ENCODE peak calls at places on chromosome 6, in seven cellular contexts. One of them, this sample, is unnamed.
A peak's percentile ranks its signal among the peaks of the same experiment; 100 is the strongest.

GRCh38 chr6:16481680-16482079 is 243.3 kb downstream of the GMPR start:
- DNase-seq in AG04449: no peak
- DNase-seq in colonic mucosa: no peak
- DNase-seq in AG10803: no peak
- DNase-seq in A549: no peak
- DNase-seq in CD4-positive, alpha-beta T cell: peak; percentile 43
- DNase-seq in upper lobe of right lung: no peak
- DNase-seq in this sample: no peak

GRCh38 chr6:47440722-47441121 is 36.9 kb upstream of the CD2AP start:
- DNase-seq in AG04449: no peak
- DNase-seq in colonic mucosa: no peak
- DNase-seq in AG10803: no peak
- DNase-seq in A549: no peak
- DNase-seq in CD4-positive, alpha-beta T cell: no peak
- DNase-seq in upper lobe of right lung: no peak
- DNase-seq in this sample: no peak

GRCh38 chr6:51045548-51045947 is 226.9 kb downstream of the TFAP2B start:
- DNase-seq in AG04449: no peak
- DNase-seq in colonic mucosa: no peak
- DNase-seq in AG10803: no peak
- DNase-seq in A549: no peak
- DNase-seq in CD4-positive, alpha-beta T cell: no peak
- DNase-seq in upper lobe of right lung: no peak
- DNase-seq in this sample: no peak

GRCh38 chr6:114176726-114177125 is 166.1 kb downstream of the HS3ST5 start:
- DNase-seq in AG04449: no peak
- DNase-seq in colonic mucosa: no peak
- DNase-seq in AG10803: no peak
- DNase-seq in A549: no peak
- DNase-seq in CD4-positive, alpha-beta T cell: no peak
- DNase-seq in upper lobe of right lung: no peak
- DNase-seq in this sample: no peak

GRCh38 chr6:155483858-155484257 is 28.2 kb upstream of the NOX3 start:
- DNase-seq in AG04449: no peak
- DNase-seq in colonic mucosa: no peak
- DNase-seq in AG10803: peak; percentile 94
- DNase-seq in A549: no peak
- DNase-seq in CD4-positive, alpha-beta T cell: no peak
- DNase-seq in upper lobe of right lung: no peak
- DNase-seq in this sample: no peak

GRCh38 chr6:145096846-145097245 is 638.5 kb downstream of the EPM2A start:
- DNase-seq in AG04449: no peak
- DNase-seq in colonic mucosa: no peak
- DNase-seq in AG10803: no peak
- DNase-seq in A549: no peak
- DNase-seq in CD4-positive, alpha-beta T cell: no peak
- DNase-seq in upper lobe of right lung: no peak
- DNase-seq in this sample: no peak

GRCh38 chr6:139701003-139701402 is 326.6 kb upstream of the CITED2 start:
- DNase-seq in AG04449: no peak
- DNase-seq in colonic mucosa: no peak
- DNase-seq in AG10803: no peak
- DNase-seq in A549: no peak
- DNase-seq in CD4-positive, alpha-beta T cell: no peak
- DNase-seq in upper lobe of right lung: no peak
- DNase-seq in this sample: no peak

GRCh38 chr6:41901882-41902519 is 6.8 kb upstream of the USP49 start:
- DNase-seq in AG04449: no peak
- DNase-seq in colonic mucosa: peak; percentile 34
- DNase-seq in AG10803: no peak
- DNase-seq in A549: peak; percentile 52
- DNase-seq in CD4-positive, alpha-beta T cell: peak; percentile 51
- DNase-seq in upper lobe of right lung: no peak
- DNase-seq in this sample: no peak

GRCh38 chr6:142013875-142014495 is 118.7 kb upstream of the GJE1 start:
- DNase-seq in AG04449: no peak
- DNase-seq in colonic mucosa: no peak
- DNase-seq in AG10803: no peak
- DNase-seq in A549: peak; percentile 8
- DNase-seq in CD4-positive, alpha-beta T cell: no peak
- DNase-seq in upper lobe of right lung: no peak
- DNase-seq in this sample: no peak

GRCh38 chr6:13451181-13451700 is 36.2 kb downstream of the GFOD1 start:
- DNase-seq in AG04449: no peak
- DNase-seq in colonic mucosa: no peak
- DNase-seq in AG10803: no peak
- DNase-seq in A549: no peak
- DNase-seq in CD4-positive, alpha-beta T cell: no peak
- DNase-seq in upper lobe of right lung: no peak
- DNase-seq in this sample: no peak

GRCh38 chr6:73722318-73723060 is 26.5 kb downstream of the CD109 start:
- DNase-seq in AG04449: peak; percentile 88
- DNase-seq in colonic mucosa: no peak
- DNase-seq in AG10803: peak; percentile 89
- DNase-seq in A549: no peak
- DNase-seq in CD4-positive, alpha-beta T cell: no peak
- DNase-seq in upper lobe of right lung: no peak
- DNase-seq in this sample: no peak

GRCh38 chr6:20487669-20488375 is 46.4 kb upstream of the CDKAL1 start:
- DNase-seq in AG04449: no peak
- DNase-seq in colonic mucosa: no peak
- DNase-seq in AG10803: no peak
- DNase-seq in A549: no peak
- DNase-seq in CD4-positive, alpha-beta T cell: no peak
- DNase-seq in upper lobe of right lung: no peak
- DNase-seq in this sample: no peak

GRCh38 chr6:73951186-73951585 is 255.2 kb downstream of the CD109 start:
- DNase-seq in AG04449: no peak
- DNase-seq in colonic mucosa: no peak
- DNase-seq in AG10803: peak; percentile 47
- DNase-seq in A549: no peak
- DNase-seq in CD4-positive, alpha-beta T cell: no peak
- DNase-seq in upper lobe of right lung: no peak
- DNase-seq in this sample: no peak

GRCh38 chr6:85431271-85431670 is 18.6 kb upstream of the NT5E start:
- DNase-seq in AG04449: no peak
- DNase-seq in colonic mucosa: no peak
- DNase-seq in AG10803: no peak
- DNase-seq in A549: no peak
- DNase-seq in CD4-positive, alpha-beta T cell: no peak
- DNase-seq in upper lobe of right lung: no peak
- DNase-seq in this sample: no peak

GRCh38 chr6:120938876-120939231 is 395.4 kb downstream of the TBC1D32 start:
- DNase-seq in AG04449: no peak
- DNase-seq in colonic mucosa: no peak
- DNase-seq in AG10803: no peak
- DNase-seq in A549: no peak
- DNase-seq in CD4-positive, alpha-beta T cell: no peak
- DNase-seq in upper lobe of right lung: no peak
- DNase-seq in this sample: no peak

GRCh38 chr6:136408205-136408604 is 118.6 kb upstream of the BCLAF1 start:
- DNase-seq in AG04449: no peak
- DNase-seq in colonic mucosa: no peak
- DNase-seq in AG10803: peak; percentile 37
- DNase-seq in A549: peak; percentile 45
- DNase-seq in CD4-positive, alpha-beta T cell: no peak
- DNase-seq in upper lobe of right lung: no peak
- DNase-seq in this sample: no peak

GRCh38 chr6:1986454-1987243 is 258.8 kb downstream of the GMDS start:
- DNase-seq in AG04449: no peak
- DNase-seq in colonic mucosa: no peak
- DNase-seq in AG10803: no peak
- DNase-seq in A549: no peak
- DNase-seq in CD4-positive, alpha-beta T cell: no peak
- DNase-seq in upper lobe of right lung: no peak
- DNase-seq in this sample: no peak

DNA sequence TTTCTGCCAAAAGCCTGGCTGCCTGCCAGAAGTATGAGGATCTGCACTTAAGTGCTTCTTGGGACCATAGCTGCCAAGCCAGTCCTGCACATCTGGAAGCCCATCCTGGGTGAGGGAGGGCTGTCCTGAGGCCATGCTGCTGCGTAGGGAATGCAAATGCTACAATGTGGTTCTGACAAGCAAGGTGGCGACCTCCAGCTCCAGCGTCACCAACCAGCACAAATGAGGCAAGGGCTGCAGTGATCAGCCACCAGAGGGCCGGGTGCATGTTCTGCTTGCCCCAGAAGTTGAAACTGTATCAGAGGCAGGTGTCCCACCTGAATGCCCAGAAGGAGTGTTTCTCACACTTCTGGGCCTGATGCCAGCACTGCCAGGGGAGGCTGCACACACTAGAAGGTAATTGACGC is 99.1 kb upstream of the KCNQ5 start:
- DNase-seq in AG04449: no peak
- DNase-seq in colonic mucosa: no peak
- DNase-seq in AG10803: no peak
- DNase-seq in A549: peak; percentile 14
- DNase-seq in CD4-positive, alpha-beta T cell: peak; percentile 35
- DNase-seq in upper lobe of right lung: no peak
- DNase-seq in this sample: no peak
- TF ChIP-seq CTCF in AG04449: no peak
- TF ChIP-seq CTCF in colonic mucosa: no peak
- TF ChIP-seq CTCF in AG10803: no peak
- TF ChIP-seq CTCF in A549: no peak
- TF ChIP-seq CTCF in CD4-positive, alpha-beta T cell: no peak
- TF ChIP-seq CTCF in upper lobe of right lung: no peak
- TF ChIP-seq CTCF in this sample: no peak

DNA sequence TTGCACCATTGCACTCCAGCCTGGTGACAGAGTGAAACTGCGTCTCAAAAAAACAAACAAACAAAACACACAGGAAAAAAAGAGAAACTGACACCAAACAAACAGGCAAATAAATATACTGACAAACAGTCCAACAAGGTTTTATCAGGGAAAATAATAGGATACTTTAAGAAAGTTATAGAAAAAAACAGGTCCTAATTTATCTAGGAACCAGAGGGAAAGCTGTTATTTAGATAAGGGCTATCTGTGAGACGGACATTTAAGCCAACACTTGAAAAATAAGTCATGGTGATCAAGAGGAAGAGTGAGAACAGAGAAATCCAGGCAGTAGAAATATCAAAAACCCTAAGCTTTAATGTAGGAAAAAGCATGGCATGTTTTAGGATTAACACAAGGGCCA is 68.9 kb downstream of the FAM217A start:
- DNase-seq in AG04449: no peak
- DNase-seq in colonic mucosa: no peak
- DNase-seq in AG10803: no peak
- DNase-seq in A549: no peak
- DNase-seq in CD4-positive, alpha-beta T cell: no peak
- DNase-seq in upper lobe of right lung: no peak
- DNase-seq in this sample: no peak
- TF ChIP-seq CTCF in AG04449: no peak
- TF ChIP-seq CTCF in colonic mucosa: no peak
- TF ChIP-seq CTCF in AG10803: no peak
- TF ChIP-seq CTCF in A549: no peak
- TF ChIP-seq CTCF in CD4-positive, alpha-beta T cell: no peak
- TF ChIP-seq CTCF in upper lobe of right lung: no peak
- TF ChIP-seq CTCF in this sample: no peak

GRCh38 chr6:30206799-30207618 is 6.2 kb downstream of the TRIM26 start:
- DNase-seq in AG04449: no peak
- DNase-seq in colonic mucosa: peak; percentile 60
- DNase-seq in AG10803: peak; percentile 61
- DNase-seq in A549: peak; percentile 41
- DNase-seq in CD4-positive, alpha-beta T cell: no peak
- DNase-seq in upper lobe of right lung: peak; percentile 67
- DNase-seq in this sample: no peak

GRCh38 chr6:30202366-30202765 is 10.8 kb downstream of the TRIM26 start:
- DNase-seq in AG04449: no peak
- DNase-seq in colonic mucosa: no peak
- DNase-seq in AG10803: no peak
- DNase-seq in A549: no peak
- DNase-seq in CD4-positive, alpha-beta T cell: no peak
- DNase-seq in upper lobe of right lung: no peak
- DNase-seq in this sample: no peak

GRCh38 chr6:30211306-30211705 is 1.9 kb downstream of the TRIM26 start:
- DNase-seq in AG04449: no peak
- DNase-seq in colonic mucosa: no peak
- DNase-seq in AG10803: no peak
- DNase-seq in A549: no peak
- DNase-seq in CD4-positive, alpha-beta T cell: no peak
- DNase-seq in upper lobe of right lung: no peak
- DNase-seq in this sample: no peak

GRCh38 chr6:30207619-30208295 is 5.4 kb downstream of the TRIM26 start:
- DNase-seq in AG04449: no peak
- DNase-seq in colonic mucosa: peak; percentile 66
- DNase-seq in AG10803: peak; percentile 51
- DNase-seq in A549: no peak
- DNase-seq in CD4-positive, alpha-beta T cell: no peak
- DNase-seq in upper lobe of right lung: no peak
- DNase-seq in this sample: no peak

DNA sequence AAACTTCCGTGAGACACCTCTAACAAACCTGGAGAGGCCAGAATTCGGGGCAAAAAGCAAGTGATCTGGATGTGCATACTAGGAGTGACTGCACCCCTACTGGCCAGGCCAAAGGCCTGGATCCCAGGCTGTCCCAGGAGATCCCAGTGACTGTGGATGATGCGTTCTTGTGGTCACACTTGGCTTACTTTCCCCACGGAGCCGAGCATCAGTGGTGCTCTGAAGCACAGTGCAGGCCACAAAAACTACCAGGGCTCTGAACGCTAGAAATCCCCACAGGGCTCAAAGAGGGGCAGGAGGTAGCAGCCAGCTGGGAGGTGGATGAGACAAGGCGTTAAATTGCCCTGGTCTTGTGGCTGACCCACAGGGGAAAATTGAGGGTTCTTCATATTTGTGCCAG is 7.1 kb downstream of the TRIM26 start:
- DNase-seq in AG04449: no peak
- DNase-seq in colonic mucosa: no peak
- DNase-seq in AG10803: peak; percentile 35
- DNase-seq in A549: no peak
- DNase-seq in CD4-positive, alpha-beta T cell: no peak
- DNase-seq in upper lobe of right lung: no peak
- DNase-seq in this sample: no peak
- TF ChIP-seq CTCF in AG04449: no peak
- TF ChIP-seq CTCF in colonic mucosa: no peak
- TF ChIP-seq CTCF in AG10803: peak; percentile 7
- TF ChIP-seq CTCF in A549: no peak
- TF ChIP-seq CTCF in CD4-positive, alpha-beta T cell: no peak
- TF ChIP-seq CTCF in upper lobe of right lung: no peak
- TF ChIP-seq CTCF in this sample: no peak

GRCh38 chr6:38015341-38015740 is 195.8 kb downstream of the ZFAND3 start:
- DNase-seq in AG04449: no peak
- DNase-seq in colonic mucosa: no peak
- DNase-seq in AG10803: no peak
- DNase-seq in A549: no peak
- DNase-seq in CD4-positive, alpha-beta T cell: no peak
- DNase-seq in upper lobe of right lung: no peak
- DNase-seq in this sample: no peak

GRCh38 chr6:38016824-38017223 is 197.3 kb downstream of the ZFAND3 start:
- DNase-seq in AG04449: no peak
- DNase-seq in colonic mucosa: no peak
- DNase-seq in AG10803: no peak
- DNase-seq in A549: no peak
- DNase-seq in CD4-positive, alpha-beta T cell: no peak
- DNase-seq in upper lobe of right lung: no peak
- DNase-seq in this sample: no peak

DNA sequence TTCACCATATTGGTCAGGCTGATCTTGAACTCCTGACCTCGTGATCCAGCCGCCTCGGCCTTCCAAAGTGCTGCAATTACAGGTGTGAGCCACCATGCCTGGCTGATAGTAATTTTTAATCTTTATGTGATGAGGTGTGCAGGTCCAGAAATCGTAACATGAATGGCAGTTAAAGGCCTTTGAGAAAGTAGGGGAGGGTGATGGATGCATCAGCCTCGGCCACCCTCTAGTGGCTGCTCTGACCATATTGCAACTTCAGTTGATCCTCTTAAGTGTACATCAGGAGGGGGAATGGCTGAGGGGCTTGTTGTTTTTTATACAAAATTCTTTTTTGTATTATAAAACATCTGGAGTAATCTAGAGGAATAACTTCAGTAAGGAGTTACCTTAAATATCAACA is 193.0 kb downstream of the ZFAND3 start:
- DNase-seq in AG04449: no peak
- DNase-seq in colonic mucosa: no peak
- DNase-seq in AG10803: peak; percentile 45
- DNase-seq in A549: peak; percentile 47
- DNase-seq in CD4-positive, alpha-beta T cell: no peak
- DNase-seq in upper lobe of right lung: no peak
- DNase-seq in this sample: peak; percentile 37
- TF ChIP-seq CTCF in AG04449: peak; percentile 64
- TF ChIP-seq CTCF in colonic mucosa: peak; percentile 25
- TF ChIP-seq CTCF in AG10803: peak; percentile 72
- TF ChIP-seq CTCF in A549: peak; percentile 37
- TF ChIP-seq CTCF in CD4-positive, alpha-beta T cell: peak; percentile 24
- TF ChIP-seq CTCF in upper lobe of right lung: peak; percentile 58
- TF ChIP-seq CTCF in this sample: peak; percentile 81